ENCODE peak calls at places on chromosomes 5 and 9, in five cellular contexts. L is uterus, P is psoas muscle, F is prostate gland, J is BE2C. C is an unnamed sample.

GRCh38 chr9:73265876-73266275 is 114.2 kb downstream of the ANXA1 start:
- DNase-seq in L (no peak), P (no peak), F (no peak), J (no peak), C (no peak)

GRCh38 chr9:14309403-14309802 is 4.5 kb downstream of the NFIB start:
- DNase-seq in L (no peak), P (no peak), F (no peak), J (peak), C (no peak)

GRCh38 chr5:57822651-57823050 is 340.0 kb upstream of the ACTBL2 start:
- DNase-seq in L (no peak), P (no peak), F (no peak), J (no peak), C (no peak)

GRCh38 chr9:101098392-101098791 is 69.9 kb downstream of the PLPPR1 start:
- DNase-seq in L (no peak), P (no peak), F (no peak), J (no peak), C (no peak)

GRCh38 chr5:164119806-164120440 is 614.5 kb downstream of the MAT2B start:
- DNase-seq in L (no peak), P (no peak), F (no peak), J (peak), C (peak)

GRCh38 chr5:36152324-36153298 is 700 bp downstream of the SKP2 start:
- DNase-seq in L (no peak), P (no peak), F (no peak), J (no peak), C (no peak)

GRCh38 chr9:23586906-23587305 is 239.1 kb downstream of the ELAVL2 start:
- DNase-seq in L (no peak), P (no peak), F (no peak), J (no peak), C (no peak)

GRCh38 chr5:123182072-123182471 is 93.0 kb downstream of the PRDM6 start:
- DNase-seq in L (no peak), P (no peak), F (no peak), J (no peak), C (no peak)

GRCh38 chr9:99076483-99077171 is 28.3 kb upstream of the TGFBR1 start:
- DNase-seq in L (no peak), P (no peak), F (no peak), J (no peak), C (no peak)

GRCh38 chr9:93590609-93591234 is 14.3 kb downstream of the PHF2 start:
- DNase-seq in L (no peak), P (peak), F (no peak), J (no peak), C (no peak)

GRCh38 chr5:65880673-65881072 is 45.7 kb upstream of the ERBIN start:
- DNase-seq in L (no peak), P (no peak), F (no peak), J (peak), C (no peak)

GRCh38 chr5:114729986-114730385 is 368.1 kb downstream of the KCNN2 start:
- DNase-seq in L (no peak), P (no peak), F (no peak), J (no peak), C (no peak)

GRCh38 chr9:31839273-31839672 is 545.2 kb upstream of the ACO1 start:
- DNase-seq in L (no peak), P (no peak), F (no peak), J (no peak), C (no peak)

GRCh38 chr5:101935086-101935485 is 361.0 kb downstream of the SLCO4C1 start:
- DNase-seq in L (no peak), P (no peak), F (no peak), J (no peak), C (no peak)

GRCh38 chr5:158807947-158808346 is 291.8 kb downstream of the EBF1 start:
- DNase-seq in L (no peak), P (no peak), F (no peak), J (no peak), C (no peak)

GRCh38 chr5:179475211-179475840 is 75.0 kb upstream of the RUFY1 start:
- DNase-seq in L (no peak), P (no peak), F (no peak), J (no peak), C (no peak)

GRCh38 chr5:124746252-124746915 is at the start of gene ZNF608:
- DNase-seq in L (peak), P (no peak), F (peak), J (peak), C (no peak)

GRCh38 chr5:107832746-107833145 is 162.0 kb upstream of the EFNA5 start:
- DNase-seq in L (no peak), P (no peak), F (no peak), J (no peak), C (no peak)

GRCh38 chr9:115921301-115921700 is 232.3 kb upstream of the PAPPA start:
- DNase-seq in L (no peak), P (no peak), F (no peak), J (no peak), C (no peak)

GRCh38 chr9:93658184-93658925 is 82.0 kb downstream of the PHF2 start:
- DNase-seq in L (no peak), P (peak), F (no peak), J (peak), C (no peak)

GRCh38 chr9:95696701-95697100 is 178.8 kb upstream of the ERCC6L2 start:
- DNase-seq in L (no peak), P (no peak), F (no peak), J (no peak), C (no peak)

GRCh38 chr5:143931986-143932385 is 120.0 kb downstream of the HMHB1 start:
- DNase-seq in L (no peak), P (no peak), F (no peak), J (no peak), C (no peak)

GRCh38 chr5:143980506-143980905 is 168.5 kb downstream of the HMHB1 start:
- DNase-seq in L (no peak), P (no peak), F (no peak), J (no peak), C (no peak)

GRCh38 chr9:3495850-3496249 is 30.0 kb downstream of the RFX3 start:
- DNase-seq in L (no peak), P (no peak), F (no peak), J (no peak), C (no peak)

GRCh38 chr5:96662725-96663513 is 743 bp downstream of the CAST start:
- DNase-seq in L (peak), P (peak), F (peak), J (peak), C (peak)

GRCh38 chr9:72203205-72203803 is 54.1 kb downstream of the GDA start:
- DNase-seq in L (no peak), P (no peak), F (no peak), J (peak), C (no peak)

GRCh38 chr5:103674321-103674720 is 111.7 kb upstream of the NUDT12 start:
- DNase-seq in L (no peak), P (no peak), F (no peak), J (no peak), C (no peak)

GRCh38 chr9:22354699-22355384 is 91.8 kb upstream of the DMRTA1 start:
- DNase-seq in L (no peak), P (no peak), F (no peak), J (no peak), C (no peak)

GRCh38 chr9:125126019-125126746 is 17.1 kb downstream of the SCAI start:
- DNase-seq in L (peak), P (peak), F (peak), J (peak), C (peak)
- TF ChIP-seq CTCF in L (no peak), P (no peak), F (no peak), J (no peak), C (no peak)

GRCh38 chr5:171953860-171954701 is 52.4 kb downstream of the FBXW11 start:
- DNase-seq in L (no peak), P (no peak), F (no peak), J (no peak), C (peak)
- H3K4me3 ChIP-seq in L (no peak), P (no peak), F (no peak), J (no peak), C (no peak)

DNA sequence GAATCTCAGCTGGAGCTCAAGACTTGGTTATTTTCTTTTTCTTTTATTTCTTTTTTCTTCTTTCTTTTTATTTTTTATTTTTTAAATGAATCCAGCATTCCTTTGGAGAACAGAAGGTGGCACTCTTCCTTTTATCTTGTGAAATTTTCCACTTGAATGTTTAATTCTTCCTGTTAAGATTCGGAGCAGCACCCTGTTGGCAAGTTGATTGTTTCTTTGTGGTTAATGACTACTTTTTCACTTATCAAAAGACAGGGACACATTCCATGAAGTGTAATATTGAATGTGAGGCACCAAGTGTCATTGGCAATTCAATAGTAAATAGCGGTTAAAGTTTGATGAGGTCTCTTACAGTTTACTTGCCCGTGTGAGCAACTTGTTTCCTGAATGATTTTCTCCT is 240.5 kb upstream of the CHD1 start:
- DNase-seq in L (no peak), P (no peak), F (no peak), J (no peak), C (no peak)
- TF ChIP-seq CTCF in L (no peak), P (no peak), F (no peak), J (peak), C (no peak)

GRCh38 chr5:76818844-76819831 is at the start of gene F2RL1:
- DNase-seq in L (no peak), P (peak), F (peak), J (no peak), C (no peak)

GRCh38 chr5:76813982-76814562 is 4.8 kb upstream of the F2RL1 start:
- DNase-seq in L (no peak), P (no peak), F (no peak), J (no peak), C (no peak)

GRCh38 chr5:76816110-76816831 is 2.6 kb upstream of the F2RL1 start:
- DNase-seq in L (no peak), P (no peak), F (no peak), J (no peak), C (no peak)

GRCh38 chr5:76820491-76820890 is 1.7 kb downstream of the F2RL1 start:
- DNase-seq in L (no peak), P (no peak), F (no peak), J (no peak), C (no peak)

GRCh38 chr5:76819851-76820280 is 1.0 kb downstream of the F2RL1 start:
- DNase-seq in L (no peak), P (no peak), F (peak), J (no peak), C (no peak)
- H3K4me3 ChIP-seq in L (no peak), P (peak), F (peak), J (no peak), C (peak)

GRCh38 chr5:10233505-10233904 is 16.2 kb downstream of the ATPSCKMT start:
- DNase-seq in L (no peak), P (no peak), F (peak), J (peak), C (peak)
- TF ChIP-seq CTCF in L (no peak), P (peak), F (no peak), J (peak), C (peak)

DNA sequence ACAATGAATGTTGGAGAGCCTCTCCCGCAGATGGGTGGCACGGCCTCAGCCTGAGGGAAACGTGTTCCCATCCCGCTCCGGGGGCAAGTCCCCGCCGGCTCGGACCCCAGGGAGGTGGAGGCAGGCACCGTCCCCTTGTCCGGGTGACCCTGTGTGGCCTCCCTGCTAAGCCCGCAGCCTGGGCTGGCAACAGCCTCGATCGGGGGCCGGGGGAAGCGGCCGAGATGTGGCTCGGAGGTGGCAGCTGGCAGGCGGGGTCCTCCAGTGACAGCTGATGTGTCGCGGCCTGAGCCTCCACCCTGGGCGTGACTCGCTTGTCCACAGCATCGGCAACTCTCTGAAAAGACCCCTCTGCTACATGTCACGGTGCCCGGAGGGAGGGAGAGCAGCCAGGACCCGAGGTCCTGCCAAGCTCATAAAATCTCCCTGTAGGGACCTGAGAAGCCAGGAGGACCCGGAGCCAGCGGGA is 124.7 kb upstream of the IRX4 start:
- DNase-seq in L (peak), P (no peak), F (peak), J (no peak), C (no peak)
- H3K4me3 ChIP-seq in L (no peak), P (peak), F (peak), J (no peak), C (no peak)